ENCODE peak calls at places on chromosomes 6 and 20, in seven cellular contexts. One of them, this sample, is unnamed.

GRCh38 chr6:32906539-32906938 is 34.3 kb downstream of the HLA-DMB start:
- DNase-seq in A172: peak
- DNase-seq in GM12864: no peak
- DNase-seq in fibroblast of pulmonary artery: peak
- DNase-seq in NCI-H1092: no peak
- DNase-seq in stimulated activated CD4-positive, alpha-beta T cell treated with anti-CD3 and anti-CD28 coated beads, Interleukin-1b, Interleukin-23, amount 100 ng/mL, for 1 hour: no peak
- DNase-seq in endothelial cell: no peak
- DNase-seq in this sample: no peak

GRCh38 chr6:90516074-90516660 is 70.7 kb downstream of the MAP3K7 start:
- DNase-seq in A172: no peak
- DNase-seq in GM12864: no peak
- DNase-seq in fibroblast of pulmonary artery: no peak
- DNase-seq in NCI-H1092: no peak
- DNase-seq in stimulated activated CD4-positive, alpha-beta T cell treated with anti-CD3 and anti-CD28 coated beads, Interleukin-1b, Interleukin-23, amount 100 ng/mL, for 1 hour: no peak
- DNase-seq in endothelial cell: no peak
- DNase-seq in this sample: no peak

GRCh38 chr6:26195376-26195923 is 108.2 kb downstream of the HFE start:
- DNase-seq in A172: peak
- DNase-seq in GM12864: peak
- DNase-seq in fibroblast of pulmonary artery: peak
- DNase-seq in NCI-H1092: no peak
- DNase-seq in stimulated activated CD4-positive, alpha-beta T cell treated with anti-CD3 and anti-CD28 coated beads, Interleukin-1b, Interleukin-23, amount 100 ng/mL, for 1 hour: no peak
- DNase-seq in endothelial cell: peak
- DNase-seq in this sample: peak

GRCh38 chr20:40617594-40617993 is 71.4 kb downstream of the MAFB start:
- DNase-seq in A172: no peak
- DNase-seq in GM12864: no peak
- DNase-seq in fibroblast of pulmonary artery: no peak
- DNase-seq in NCI-H1092: no peak
- DNase-seq in stimulated activated CD4-positive, alpha-beta T cell treated with anti-CD3 and anti-CD28 coated beads, Interleukin-1b, Interleukin-23, amount 100 ng/mL, for 1 hour: no peak
- DNase-seq in endothelial cell: no peak
- DNase-seq in this sample: no peak

GRCh38 chr20:3890410-3890751 is 1.2 kb downstream of the PANK2 start:
- DNase-seq in A172: no peak
- DNase-seq in GM12864: no peak
- DNase-seq in fibroblast of pulmonary artery: peak
- DNase-seq in NCI-H1092: no peak
- DNase-seq in stimulated activated CD4-positive, alpha-beta T cell treated with anti-CD3 and anti-CD28 coated beads, Interleukin-1b, Interleukin-23, amount 100 ng/mL, for 1 hour: no peak
- DNase-seq in endothelial cell: no peak
- DNase-seq in this sample: peak

GRCh38 chr6:79671605-79672266 is 40.6 kb downstream of the SH3BGRL2 start:
- DNase-seq in A172: peak
- DNase-seq in GM12864: no peak
- DNase-seq in fibroblast of pulmonary artery: peak
- DNase-seq in NCI-H1092: peak
- DNase-seq in stimulated activated CD4-positive, alpha-beta T cell treated with anti-CD3 and anti-CD28 coated beads, Interleukin-1b, Interleukin-23, amount 100 ng/mL, for 1 hour: peak
- DNase-seq in endothelial cell: no peak
- DNase-seq in this sample: no peak

GRCh38 chr20:21053002-21053762 is 53.0 kb downstream of the LINC00237 start:
- DNase-seq in A172: no peak
- DNase-seq in GM12864: no peak
- DNase-seq in fibroblast of pulmonary artery: no peak
- DNase-seq in NCI-H1092: peak
- DNase-seq in stimulated activated CD4-positive, alpha-beta T cell treated with anti-CD3 and anti-CD28 coated beads, Interleukin-1b, Interleukin-23, amount 100 ng/mL, for 1 hour: no peak
- DNase-seq in endothelial cell: no peak
- DNase-seq in this sample: no peak

GRCh38 chr6:121222656-121223055 is 111.6 kb downstream of the TBC1D32 start:
- DNase-seq in A172: peak
- DNase-seq in GM12864: no peak
- DNase-seq in fibroblast of pulmonary artery: peak
- DNase-seq in NCI-H1092: no peak
- DNase-seq in stimulated activated CD4-positive, alpha-beta T cell treated with anti-CD3 and anti-CD28 coated beads, Interleukin-1b, Interleukin-23, amount 100 ng/mL, for 1 hour: no peak
- DNase-seq in endothelial cell: no peak
- DNase-seq in this sample: peak

GRCh38 chr6:129635396-129636164 is 74.4 kb downstream of the ARHGAP18 start:
- DNase-seq in A172: peak
- DNase-seq in GM12864: no peak
- DNase-seq in fibroblast of pulmonary artery: peak
- DNase-seq in NCI-H1092: no peak
- DNase-seq in stimulated activated CD4-positive, alpha-beta T cell treated with anti-CD3 and anti-CD28 coated beads, Interleukin-1b, Interleukin-23, amount 100 ng/mL, for 1 hour: no peak
- DNase-seq in endothelial cell: no peak
- DNase-seq in this sample: peak

GRCh38 chr20:57661201-57662027 is 41.2 kb upstream of the ZBP1 start:
- DNase-seq in A172: no peak
- DNase-seq in GM12864: no peak
- DNase-seq in fibroblast of pulmonary artery: no peak
- DNase-seq in NCI-H1092: no peak
- DNase-seq in stimulated activated CD4-positive, alpha-beta T cell treated with anti-CD3 and anti-CD28 coated beads, Interleukin-1b, Interleukin-23, amount 100 ng/mL, for 1 hour: no peak
- DNase-seq in endothelial cell: no peak
- DNase-seq in this sample: no peak

GRCh38 chr6:151239603-151240035 is at the start of gene AKAP12:
- DNase-seq in A172: no peak
- DNase-seq in GM12864: no peak
- DNase-seq in fibroblast of pulmonary artery: peak
- DNase-seq in NCI-H1092: no peak
- DNase-seq in stimulated activated CD4-positive, alpha-beta T cell treated with anti-CD3 and anti-CD28 coated beads, Interleukin-1b, Interleukin-23, amount 100 ng/mL, for 1 hour: no peak
- DNase-seq in endothelial cell: peak
- DNase-seq in this sample: peak

GRCh38 chr6:57252137-57252536 is 30.0 kb upstream of the RAB23 start:
- DNase-seq in A172: no peak
- DNase-seq in GM12864: no peak
- DNase-seq in fibroblast of pulmonary artery: no peak
- DNase-seq in NCI-H1092: no peak
- DNase-seq in stimulated activated CD4-positive, alpha-beta T cell treated with anti-CD3 and anti-CD28 coated beads, Interleukin-1b, Interleukin-23, amount 100 ng/mL, for 1 hour: no peak
- DNase-seq in endothelial cell: no peak
- DNase-seq in this sample: no peak

This sample was measured in fibroblast of the conjunctiva.